ENCODE peak calls at places on chromosomes 1 and 21, in four cellular contexts. Z is psoas muscle, Q is adrenal gland, D is esophagus squamous epithelium. R is an unnamed sample.

GRCh38 chr1:160795951-160796383 is at the start of gene LY9:
- DNase-seq in Z (no peak), D (peak; percentile 31), Q (no peak), R (no peak)

GRCh38 chr1:165828581-165829329 is 1.3 kb downstream of the UCK2 start:
- DNase-seq in Z (peak; percentile 62), Q (peak; percentile 80), D (no peak), R (peak; percentile 92)

GRCh38 chr1:150511551-150511950 is 3.6 kb downstream of the ECM1 start:
- DNase-seq in D (no peak), Q (no peak), Z (peak; percentile 43), R (no peak)

GRCh38 chr21:45534591-45535331 is 7.5 kb downstream of the SLC19A1 start:
- DNase-seq in Z (peak; percentile 62), Q (peak; percentile 92), D (no peak), R (no peak)

GRCh38 chr21:21114456-21114855 is 116.2 kb downstream of the NCAM2 start:
- DNase-seq in Z (no peak), Q (no peak), D (no peak), R (no peak)

GRCh38 chr1:39128959-39129358 is 75.5 kb upstream of the MACF1 start:
- DNase-seq in Q (no peak), D (no peak), Z (no peak), R (no peak)

GRCh38 chr1:154479764-154480421 is 22.1 kb upstream of the TDRD10 start:
- DNase-seq in D (no peak), Q (peak; percentile 88), Z (no peak), R (peak; percentile 89)

GRCh38 chr1:210298296-210298695 is 30.4 kb upstream of the HHAT start:
- DNase-seq in Z (no peak), Q (no peak), D (no peak), R (no peak)

GRCh38 chr1:192929606-192930005 is 120.8 kb downstream of the RGS2 start:
- DNase-seq in Q (no peak), Z (no peak), D (no peak), R (no peak)

GRCh38 chr1:93416183-93416582 is 31.7 kb upstream of the FNBP1L start:
- DNase-seq in Q (no peak), Z (no peak), D (no peak), R (no peak)

GRCh38 chr1:9275567-9276034 is 17.1 kb upstream of the SPSB1 start:
- DNase-seq in D (no peak), Z (peak; percentile 89), Q (peak; percentile 80), R (peak; percentile 91)

GRCh38 chr1:109161836-109162606 is 48.1 kb downstream of the ELAPOR1 start:
- DNase-seq in D (no peak), Z (no peak), Q (peak; percentile 69), R (peak; percentile 93)

GRCh38 chr1:21334214-21335087 is 44.2 kb upstream of the ECE1 start:
- DNase-seq in Z (peak; percentile 79), D (peak; percentile 66), Q (peak; percentile 91), R (peak; percentile 92)

GRCh38 chr1:232334246-232334645 is 295.7 kb downstream of the SIPA1L2 start:
- DNase-seq in D (no peak), Q (no peak), Z (no peak), R (no peak)

GRCh38 chr1:55007626-55008025 is 8.9 kb downstream of the BSND start:
- DNase-seq in Q (no peak), Z (no peak), D (no peak), R (peak; percentile 8)

GRCh38 chr1:94865369-94865768 is 45.2 kb downstream of the SLC44A3 start:
- DNase-seq in Q (no peak), Z (no peak), D (no peak), R (peak; percentile 87)

GRCh38 chr1:202815120-202815519 is 4.4 kb downstream of the PCAT6 start:
- DNase-seq in D (no peak), Q (peak; percentile 30), Z (no peak), R (no peak)

GRCh38 chr1:162678439-162678838 is 46.2 kb downstream of the DDR2 start:
- DNase-seq in D (no peak), Q (peak; percentile 87), Z (no peak), R (peak; percentile 85)

GRCh38 chr21:27681038-27681437 is 714.1 kb upstream of the ADAMTS5 start:
- DNase-seq in D (no peak), Z (no peak), Q (no peak), R (no peak)

GRCh38 chr1:160400646-160401486 is 502 bp downstream of the VANGL2 start:
- DNase-seq in Z (no peak), Q (peak; percentile 43), D (no peak), R (no peak)

GRCh38 chr1:236978740-236979139 is 25.5 kb downstream of the MT1HL1 start:
- DNase-seq in D (no peak), Z (no peak), Q (no peak), R (no peak)

GRCh38 chr1:111221633-111222286 is 5.8 kb upstream of the CHI3L2 start:
- DNase-seq in Q (no peak), D (no peak), Z (no peak), R (peak; percentile 6)

DNA sequence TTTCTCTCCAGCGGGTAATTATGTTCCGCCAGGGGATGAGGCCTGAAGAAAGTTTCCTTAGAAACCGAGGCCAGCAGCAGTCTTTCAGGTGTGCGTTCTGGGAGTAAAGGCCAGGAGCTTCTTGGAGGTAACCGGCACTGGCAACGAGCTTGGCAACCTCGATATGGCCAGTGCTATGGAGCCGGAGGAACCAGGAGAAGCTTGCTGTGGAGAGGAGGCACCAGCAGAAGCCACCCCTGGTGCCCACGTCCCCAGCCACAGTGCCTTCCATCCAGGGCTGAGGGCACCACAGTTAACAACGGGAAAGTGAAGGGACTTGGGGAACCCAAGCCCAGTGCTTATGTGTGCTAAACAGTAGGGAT is 41.5 kb upstream of the LIN9 start:
- DNase-seq in D (no peak), Z (no peak), Q (no peak), R (no peak)
- H3K4me3 ChIP-seq in D (no peak overlapping the region), Z (no peak overlapping the region), Q (no peak overlapping the region), R (no peak overlapping the region)

GRCh38 chr1:200410566-200410878 is 686 bp upstream of the ZNF281 start:
- DNase-seq in Z (no peak), Q (no peak), D (no peak), R (no peak)
- H3K4me3 ChIP-seq in Z (peak overlapping the region; percentile 97), Q (no peak overlapping the region), D (peak overlapping the region; percentile 100), R (peak overlapping the region; percentile 86)

GRCh38 chr1:239349699-239350098 is 36.7 kb upstream of the CHRM3 start:
- DNase-seq in Z (no peak), D (no peak), Q (no peak), R (no peak)

GRCh38 chr1:239357867-239358266 is 28.5 kb upstream of the CHRM3 start:
- DNase-seq in Z (no peak), D (no peak), Q (no peak), R (no peak)

GRCh38 chr1:239354211-239354610 is 32.2 kb upstream of the CHRM3 start:
- DNase-seq in Z (no peak), D (no peak), Q (no peak), R (no peak)

GRCh38 chr1:239348635-239349353 is 37.6 kb upstream of the CHRM3 start:
- DNase-seq in Q (no peak), D (no peak), Z (no peak), R (no peak)

DNA sequence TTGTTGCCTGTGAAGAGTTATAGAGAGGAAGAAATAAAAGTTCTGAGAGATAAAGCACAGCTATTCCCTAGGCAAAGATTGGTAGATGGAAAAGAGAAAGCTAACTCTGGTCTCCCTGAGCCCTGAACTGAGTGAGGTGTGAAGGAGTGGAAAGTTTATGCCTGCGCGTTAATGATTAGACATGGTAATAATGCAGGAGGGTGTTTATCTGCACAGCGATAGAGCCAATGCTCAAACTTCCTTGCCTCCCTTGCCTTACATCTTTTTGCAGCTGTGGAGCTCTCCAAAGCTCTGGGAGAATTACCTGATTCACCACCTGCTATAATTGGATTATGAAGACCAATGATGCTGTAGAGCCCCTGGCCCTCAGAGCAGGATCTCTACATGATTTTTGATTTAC is 32.8 kb upstream of the CHRM3 start:
- DNase-seq in Q (no peak), Z (no peak), D (no peak), R (no peak)
- H3K4me3 ChIP-seq in Q (no peak overlapping the region), Z (no peak overlapping the region), D (no peak overlapping the region), R (no peak overlapping the region)

DNA sequence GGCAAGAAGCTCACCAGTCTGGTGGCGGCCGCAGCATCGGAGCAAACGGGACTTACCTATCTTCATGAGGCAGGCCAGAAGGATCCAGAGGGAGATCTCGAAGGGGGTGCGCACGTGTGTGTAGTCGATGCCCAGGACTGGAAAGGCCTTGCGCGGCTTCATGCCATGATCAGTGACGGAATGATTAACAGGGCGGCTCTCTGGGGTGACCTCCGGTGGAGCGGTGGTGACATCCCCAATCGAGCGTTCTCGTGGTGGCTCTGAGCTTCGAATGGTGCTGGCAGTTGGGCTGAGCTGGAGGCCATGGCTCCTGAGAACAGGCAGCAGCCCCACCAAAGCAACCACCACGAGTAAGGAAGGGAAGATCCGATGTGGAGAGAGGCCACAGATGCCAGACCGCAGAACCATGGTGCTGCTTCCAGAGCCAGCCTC is 982 bp downstream of the SLC9A1 start:
- DNase-seq in Z (peak; percentile 59), D (no peak), Q (peak; percentile 62), R (no peak)
- H3K4me3 ChIP-seq in Z (peak overlapping the region; percentile 78), D (peak overlapping the region; percentile 78), Q (no peak overlapping the region), R (peak overlapping the region; percentile 74)

GRCh38 chr1:64042331-64043100 is 160.9 kb upstream of the UBE2U start:
- DNase-seq in Q (no peak), Z (no peak), D (no peak), R (peak; percentile 96)
- H3K4me3 ChIP-seq in Q (no peak overlapping the region), Z (no peak overlapping the region), D (no peak overlapping the region), R (no peak overlapping the region)

GRCh38 chr1:77929806-77930205 is 41.4 kb downstream of the NEXN start:
- DNase-seq in D (no peak), Q (no peak), Z (no peak), R (no peak)

GRCh38 chr1:77925536-77925935 is 37.1 kb downstream of the NEXN start:
- DNase-seq in Q (no peak), Z (no peak), D (no peak), R (peak; percentile 82)

GRCh38 chr1:77927414-77927813 is 39.0 kb downstream of the NEXN start:
- DNase-seq in Z (no peak), D (no peak), Q (no peak), R (no peak)

GRCh38 chr1:77925966-77926365 is 37.5 kb downstream of the NEXN start:
- DNase-seq in Q (no peak), D (no peak), Z (no peak), R (peak; percentile 44)

DNA sequence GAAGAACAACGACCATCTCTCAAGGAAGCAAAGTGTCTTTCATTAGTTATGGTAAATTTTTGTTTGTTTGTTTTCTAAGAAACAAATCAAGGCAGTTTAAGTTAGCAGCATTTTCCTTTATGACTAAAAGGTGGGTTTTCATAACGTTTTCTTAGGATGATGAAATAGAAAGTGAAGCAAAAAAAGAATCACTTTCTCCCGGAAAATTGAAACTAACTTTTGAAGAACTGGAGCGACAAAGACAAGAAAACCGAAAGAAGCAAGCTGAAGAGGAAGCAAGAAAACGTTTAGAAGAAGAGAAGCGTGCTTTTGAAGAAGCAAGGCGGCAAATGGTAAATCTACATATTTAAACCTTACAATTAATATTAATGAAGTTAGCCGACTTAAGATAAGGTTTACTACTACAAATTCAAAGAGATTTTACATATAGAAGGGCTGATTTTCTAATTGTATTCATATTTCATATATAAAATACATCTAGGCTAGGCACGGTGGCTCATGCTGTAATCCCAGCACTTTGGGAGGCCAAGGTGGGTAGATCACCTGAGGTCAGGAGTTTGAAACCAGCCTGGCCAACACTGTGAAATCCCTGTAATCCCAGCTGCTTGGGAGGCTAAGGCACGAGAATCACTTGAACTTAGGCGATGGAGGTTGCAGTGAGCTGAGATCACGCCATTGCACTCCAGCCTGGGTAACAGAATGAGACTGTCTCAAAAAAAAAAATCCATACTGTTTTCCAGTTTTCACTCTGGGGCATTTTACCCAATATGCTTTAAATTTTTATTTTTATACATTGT is 38.3 kb downstream of the NEXN start:
- DNase-seq in D (no peak), Z (no peak), Q (no peak), R (peak; percentile 45)
- H3K4me3 ChIP-seq in D (no peak overlapping the region), Z (no peak overlapping the region), Q (no peak overlapping the region), R (peak overlapping the region; percentile 3)

GRCh38 chr1:53210954-53211353 is 9.5 kb downstream of the CZIB start:
- DNase-seq in Q (peak; percentile 49), Z (no peak), D (no peak), R (no peak)
- H3K4me3 ChIP-seq in Q (no peak overlapping the region), Z (no peak overlapping the region), D (no peak overlapping the region), R (no peak overlapping the region)